ENCODE peak calls at places on chromosomes 6 and 20, in four cellular contexts. H is lung, C is pulmonary artery endothelial cell, V is NCI-H226. B is an unnamed sample.
A peak's percentile ranks its signal among the peaks of the same experiment; 100 is the strongest.

GRCh38 chr6:54491431-54491830 is 183.2 kb downstream of the TINAG start:
- DNase-seq in V (no peak), C (no peak), H (no peak), B (no peak)

GRCh38 chr6:54060286-54060685 is 51.0 kb upstream of the MLIP start:
- DNase-seq in V (peak; percentile 90), C (peak; percentile 40), H (no peak), B (no peak)

GRCh38 chr6:53483423-53484353 is 61.2 kb downstream of the GCLC start:
- DNase-seq in V (peak; percentile 17), C (no peak), H (no peak), B (no peak)

GRCh38 chr6:137416376-137417109 is 77.7 kb downstream of the OLIG3 start:
- DNase-seq in H (no peak), C (no peak), V (peak; percentile 23), B (no peak)

GRCh38 chr20:40547492-40548129 is 141.4 kb downstream of the MAFB start:
- DNase-seq in H (no peak), V (no peak), C (peak; percentile 39), B (no peak)

GRCh38 chr6:30842754-30843610 is 41.3 kb upstream of the DDR1 start:
- DNase-seq in C (no peak), V (no peak), H (no peak), B (no peak)

GRCh38 chr6:166173292-166173951 is 5.8 kb upstream of the TBXT start:
- DNase-seq in H (peak; percentile 56), V (no peak), C (no peak), B (no peak)

GRCh38 chr20:24776755-24777271 is 172.3 kb upstream of the CST7 start:
- DNase-seq in H (no peak), V (no peak), C (no peak), B (no peak)

GRCh38 chr6:75351570-75351969 is 67.0 kb upstream of the TMEM30A start:
- DNase-seq in V (no peak), H (no peak), C (no peak), B (peak; percentile 25)

GRCh38 chr6:157549468-157549745 is 168.4 kb downstream of the ZDHHC14 start:
- DNase-seq in C (no peak), V (no peak), H (no peak), B (no peak)

GRCh38 chr6:170006524-170007467 is 255.4 kb downstream of the ERMARD start:
- DNase-seq in H (no peak), C (no peak), V (no peak), B (no peak)

GRCh38 chr6:41970436-41970846 is 28.8 kb upstream of the CCND3 start:
- DNase-seq in H (peak; percentile 31), V (no peak), C (no peak), B (no peak)

GRCh38 chr6:33677153-33677660 is 34.3 kb downstream of the UQCC2 start:
- DNase-seq in V (no peak), C (no peak), H (no peak), B (no peak)